ENCODE peak calls at places on chromosomes 3 and 15, in ten cellular contexts. I, S, O, X, K, G, J, N, H and P are unnamed samples.

GRCh38 chr15:29596266-29596665 is 226.0 kb downstream of the TJP1 start:
- DNase-seq in I (no peak), S (no peak), O (no peak), X (no peak), K (peak; percentile 48), G (no peak), J (no peak), N (no peak), H (no peak), P (no peak)

GRCh38 chr3:115239717-115240116 is 92.6 kb upstream of the ZBTB20 start:
- DNase-seq in I (no peak), S (peak; percentile 92), O (no peak), X (peak; percentile 18), K (peak; percentile 93), G (peak; percentile 59), J (peak; percentile 71), N (no peak), H (no peak), P (no peak)

GRCh38 chr15:39495871-39496459 is 84.9 kb upstream of the THBS1 start:
- DNase-seq in I (no peak), S (peak; percentile 90), O (no peak), X (no peak), K (peak; percentile 25), G (no peak), J (no peak), N (no peak), H (no peak), P (no peak)

GRCh38 chr15:72139667-72140066 is 21.5 kb downstream of the SENP8 start:
- DNase-seq in I (no peak), S (no peak), O (no peak), X (no peak), K (no peak), G (no peak), J (no peak), N (no peak), H (no peak), P (no peak)

GRCh38 chr15:35206060-35206675 is 121.1 kb upstream of the NANOGP8 start:
- DNase-seq in I (no peak), S (no peak), O (no peak), X (peak; percentile 20), K (peak; percentile 1), G (no peak), J (no peak), N (no peak), H (peak; percentile 6), P (peak; percentile 42)

GRCh38 chr3:59422312-59422711 is 372.5 kb upstream of the CFAP20DC start:
- DNase-seq in I (no peak), S (peak; percentile 23), O (no peak), X (no peak), K (no peak), G (no peak), J (no peak), N (no peak), H (no peak), P (no peak)

GRCh38 chr3:115699741-115700140 is 76.4 kb downstream of the GAP43 start:
- DNase-seq in I (no peak), S (peak; percentile 76), O (no peak), X (no peak), K (no peak), G (no peak), J (no peak), N (no peak), H (no peak), P (no peak)

GRCh38 chr15:90271459-90272166 is 6.1 kb downstream of the NGRN start:
- DNase-seq in I (no peak), S (no peak), O (no peak), X (no peak), K (no peak), G (no peak), J (no peak), N (no peak), H (no peak), P (no peak)

GRCh38 chr15:89666858-89667705 is 11.8 kb upstream of the KIF7 start:
- DNase-seq in I (no peak), S (no peak), O (no peak), X (no peak), K (no peak), G (no peak), J (no peak), N (no peak), H (no peak), P (no peak)

GRCh38 chr3:176159796-176160195 is 1037.5 kb downstream of the TBL1XR1 start:
- DNase-seq in I (no peak), S (peak; percentile 0), O (no peak), X (no peak), K (peak; percentile 6), G (no peak), J (no peak), N (no peak), H (no peak), P (no peak)

GRCh38 chr3:11168881-11169805 is 14.8 kb downstream of the HRH1 start:
- DNase-seq in I (no peak), S (no peak), O (no peak), X (no peak), K (no peak), G (no peak), J (no peak), N (no peak), H (no peak), P (no peak)